ENCODE peak calls at places on chromosomes 1 and 21, in six cellular contexts. One of them, this sample, is unnamed.

GRCh38 chr1:42385283-42385682 is 4.7 kb downstream of the RIMKLA start:
- DNase-seq in Peyer's patch: no peak
- DNase-seq in CD8-positive, alpha-beta T cell: no peak
- DNase-seq in endodermal cell: no peak
- DNase-seq in cardiac muscle cell: peak; percentile 3
- DNase-seq in WTC11: no peak
- DNase-seq in this sample: no peak

GRCh38 chr1:209041936-209042335 is 541.6 kb upstream of the CAMK1G start:
- DNase-seq in Peyer's patch: no peak
- DNase-seq in CD8-positive, alpha-beta T cell: no peak
- DNase-seq in endodermal cell: no peak
- DNase-seq in cardiac muscle cell: peak; percentile 6
- DNase-seq in WTC11: no peak
- DNase-seq in this sample: no peak

GRCh38 chr1:156677616-156678596 is 699 bp upstream of the NES start:
- DNase-seq in Peyer's patch: peak; percentile 31
- DNase-seq in CD8-positive, alpha-beta T cell: no peak
- DNase-seq in endodermal cell: peak; percentile 87
- DNase-seq in cardiac muscle cell: peak; percentile 88
- DNase-seq in WTC11: peak; percentile 77
- DNase-seq in this sample: no peak

GRCh38 chr1:227797612-227798011 is 17.9 kb upstream of the PRSS38 start:
- DNase-seq in Peyer's patch: no peak
- DNase-seq in CD8-positive, alpha-beta T cell: no peak
- DNase-seq in endodermal cell: no peak
- DNase-seq in cardiac muscle cell: no peak
- DNase-seq in WTC11: no peak
- DNase-seq in this sample: no peak

GRCh38 chr1:235063068-235063765 is 65.4 kb downstream of the TOMM20 start:
- DNase-seq in Peyer's patch: no peak
- DNase-seq in CD8-positive, alpha-beta T cell: no peak
- DNase-seq in endodermal cell: no peak
- DNase-seq in cardiac muscle cell: no peak
- DNase-seq in WTC11: no peak
- DNase-seq in this sample: no peak

GRCh38 chr1:86207323-86207722 is 50.8 kb upstream of the COL24A1 start:
- DNase-seq in Peyer's patch: no peak
- DNase-seq in CD8-positive, alpha-beta T cell: no peak
- DNase-seq in endodermal cell: no peak
- DNase-seq in cardiac muscle cell: peak; percentile 92
- DNase-seq in WTC11: no peak
- DNase-seq in this sample: no peak

GRCh38 chr1:235943581-235944114 is 76.9 kb upstream of the LYST start:
- DNase-seq in Peyer's patch: no peak
- DNase-seq in CD8-positive, alpha-beta T cell: no peak
- DNase-seq in endodermal cell: no peak
- DNase-seq in cardiac muscle cell: peak; percentile 88
- DNase-seq in WTC11: no peak
- DNase-seq in this sample: no peak

GRCh38 chr1:199780948-199781347 is 246.6 kb upstream of the NR5A2 start:
- DNase-seq in Peyer's patch: no peak
- DNase-seq in CD8-positive, alpha-beta T cell: no peak
- DNase-seq in endodermal cell: no peak
- DNase-seq in cardiac muscle cell: no peak
- DNase-seq in WTC11: no peak
- DNase-seq in this sample: no peak

GRCh38 chr1:214990619-214991018 is 91.9 kb upstream of the KCNK2 start:
- DNase-seq in Peyer's patch: no peak
- DNase-seq in CD8-positive, alpha-beta T cell: no peak
- DNase-seq in endodermal cell: no peak
- DNase-seq in cardiac muscle cell: peak; percentile 83
- DNase-seq in WTC11: no peak
- DNase-seq in this sample: no peak

GRCh38 chr1:88528792-88529191 is 155.3 kb upstream of the PKN2 start:
- DNase-seq in Peyer's patch: no peak
- DNase-seq in CD8-positive, alpha-beta T cell: no peak
- DNase-seq in endodermal cell: no peak
- DNase-seq in cardiac muscle cell: no peak
- DNase-seq in WTC11: no peak
- DNase-seq in this sample: no peak

GRCh38 chr1:167763525-167764220 is 41.9 kb downstream of the MPZL1 start:
- DNase-seq in Peyer's patch: no peak
- DNase-seq in CD8-positive, alpha-beta T cell: no peak
- DNase-seq in endodermal cell: no peak
- DNase-seq in cardiac muscle cell: peak; percentile 75
- DNase-seq in WTC11: no peak
- DNase-seq in this sample: no peak

GRCh38 chr1:176118985-176119384 is 88.1 kb downstream of the COP1 start:
- DNase-seq in Peyer's patch: no peak
- DNase-seq in CD8-positive, alpha-beta T cell: no peak
- DNase-seq in endodermal cell: no peak
- DNase-seq in cardiac muscle cell: no peak
- DNase-seq in WTC11: no peak
- DNase-seq in this sample: no peak

GRCh38 chr1:109776206-109776835 is 12.6 kb upstream of the EPS8L3 start:
- DNase-seq in Peyer's patch: no peak
- DNase-seq in CD8-positive, alpha-beta T cell: no peak
- DNase-seq in endodermal cell: peak; percentile 39
- DNase-seq in cardiac muscle cell: no peak
- DNase-seq in WTC11: peak; percentile 8
- DNase-seq in this sample: no peak

GRCh38 chr1:36023098-36023769 is 60.7 kb upstream of the TEKT2 start:
- DNase-seq in Peyer's patch: no peak
- DNase-seq in CD8-positive, alpha-beta T cell: no peak
- DNase-seq in endodermal cell: no peak
- DNase-seq in cardiac muscle cell: no peak
- DNase-seq in WTC11: no peak
- DNase-seq in this sample: no peak

GRCh38 chr1:204074274-204075115 is 1.6 kb downstream of the SOX13 start:
- DNase-seq in Peyer's patch: no peak
- DNase-seq in CD8-positive, alpha-beta T cell: no peak
- DNase-seq in endodermal cell: peak; percentile 82
- DNase-seq in cardiac muscle cell: peak; percentile 88
- DNase-seq in WTC11: no peak
- DNase-seq in this sample: no peak

GRCh38 chr1:174239541-174239940 is 80.2 kb downstream of the RABGAP1L start:
- DNase-seq in Peyer's patch: no peak
- DNase-seq in CD8-positive, alpha-beta T cell: no peak
- DNase-seq in endodermal cell: no peak
- DNase-seq in cardiac muscle cell: no peak
- DNase-seq in WTC11: no peak
- DNase-seq in this sample: no peak

GRCh38 chr1:221776495-221777413 is 34.9 kb upstream of the DUSP10 start:
- DNase-seq in Peyer's patch: peak; percentile 54
- DNase-seq in CD8-positive, alpha-beta T cell: no peak
- DNase-seq in endodermal cell: no peak
- DNase-seq in cardiac muscle cell: no peak
- DNase-seq in WTC11: no peak
- DNase-seq in this sample: no peak

GRCh38 chr1:37056201-37056764 is 22.0 kb upstream of the GRIK3 start:
- DNase-seq in Peyer's patch: no peak
- DNase-seq in CD8-positive, alpha-beta T cell: no peak
- DNase-seq in endodermal cell: peak; percentile 67
- DNase-seq in cardiac muscle cell: no peak
- DNase-seq in WTC11: peak; percentile 28
- DNase-seq in this sample: no peak

GRCh38 chr1:42680921-42681683 is 1.1 kb upstream of the YBX1 start:
- DNase-seq in Peyer's patch: no peak
- DNase-seq in CD8-positive, alpha-beta T cell: no peak
- DNase-seq in endodermal cell: peak; percentile 45
- DNase-seq in cardiac muscle cell: peak; percentile 32
- DNase-seq in WTC11: no peak
- DNase-seq in this sample: no peak

GRCh38 chr21:40668535-40669275 is 178.3 kb downstream of the DSCAM start:
- DNase-seq in Peyer's patch: no peak
- DNase-seq in CD8-positive, alpha-beta T cell: no peak
- DNase-seq in endodermal cell: no peak
- DNase-seq in cardiac muscle cell: no peak
- DNase-seq in WTC11: no peak
- DNase-seq in this sample: no peak

GRCh38 chr21:25254491-25255174 is 352.6 kb downstream of the MRPL39 start:
- DNase-seq in Peyer's patch: no peak
- DNase-seq in CD8-positive, alpha-beta T cell: no peak
- DNase-seq in endodermal cell: no peak
- DNase-seq in cardiac muscle cell: no peak
- DNase-seq in WTC11: no peak
- DNase-seq in this sample: no peak

GRCh38 chr1:3742439-3743298 is 9.6 kb upstream of the CCDC27 start:
- DNase-seq in Peyer's patch: no peak
- DNase-seq in CD8-positive, alpha-beta T cell: no peak
- DNase-seq in endodermal cell: no peak
- DNase-seq in cardiac muscle cell: no peak
- DNase-seq in WTC11: no peak
- DNase-seq in this sample: no peak

GRCh38 chr1:156727914-156728598 is at the start of gene METTL25B:
- DNase-seq in Peyer's patch: peak; percentile 79
- DNase-seq in CD8-positive, alpha-beta T cell: no peak
- DNase-seq in endodermal cell: peak; percentile 92
- DNase-seq in cardiac muscle cell: peak; percentile 85
- DNase-seq in WTC11: peak; percentile 81
- DNase-seq in this sample: peak; percentile 82

GRCh38 chr1:211378844-211379243 is 52.2 kb downstream of the TRAF5 start:
- DNase-seq in Peyer's patch: no peak
- DNase-seq in CD8-positive, alpha-beta T cell: no peak
- DNase-seq in endodermal cell: no peak
- DNase-seq in cardiac muscle cell: peak; percentile 15
- DNase-seq in WTC11: no peak
- DNase-seq in this sample: no peak

GRCh38 chr1:117795190-117795589 is 134.2 kb downstream of the GDAP2 start:
- DNase-seq in Peyer's patch: no peak
- DNase-seq in CD8-positive, alpha-beta T cell: no peak
- DNase-seq in endodermal cell: no peak
- DNase-seq in cardiac muscle cell: peak; percentile 70
- DNase-seq in WTC11: no peak
- DNase-seq in this sample: no peak

GRCh38 chr1:24406783-24407182 is 6.8 kb downstream of the STPG1 start:
- DNase-seq in Peyer's patch: no peak
- DNase-seq in CD8-positive, alpha-beta T cell: no peak
- DNase-seq in endodermal cell: no peak
- DNase-seq in cardiac muscle cell: no peak
- DNase-seq in WTC11: no peak
- DNase-seq in this sample: no peak

GRCh38 chr1:53073287-53073686 is 11.3 kb downstream of the PODN start:
- DNase-seq in Peyer's patch: no peak
- DNase-seq in CD8-positive, alpha-beta T cell: no peak
- DNase-seq in endodermal cell: peak; percentile 12
- DNase-seq in cardiac muscle cell: no peak
- DNase-seq in WTC11: no peak
- DNase-seq in this sample: no peak

GRCh38 chr1:174023438-174023837 is 1.3 kb upstream of the RC3H1 start:
- DNase-seq in Peyer's patch: no peak
- DNase-seq in CD8-positive, alpha-beta T cell: no peak
- DNase-seq in endodermal cell: peak; percentile 78
- DNase-seq in cardiac muscle cell: peak; percentile 54
- DNase-seq in WTC11: no peak
- DNase-seq in this sample: no peak

GRCh38 chr1:11407301-11407994 is 71.5 kb upstream of the DISP3 start:
- DNase-seq in Peyer's patch: no peak
- DNase-seq in CD8-positive, alpha-beta T cell: no peak
- DNase-seq in endodermal cell: no peak
- DNase-seq in cardiac muscle cell: no peak
- DNase-seq in WTC11: no peak
- DNase-seq in this sample: no peak

GRCh38 chr21:31537872-31538576 is 121.5 kb upstream of the SOD1 start:
- DNase-seq in Peyer's patch: no peak
- DNase-seq in CD8-positive, alpha-beta T cell: no peak
- DNase-seq in endodermal cell: peak; percentile 80
- DNase-seq in cardiac muscle cell: no peak
- DNase-seq in WTC11: peak; percentile 68
- DNase-seq in this sample: no peak
- TF ChIP-seq CTCF in Peyer's patch: no peak
- TF ChIP-seq CTCF in CD8-positive, alpha-beta T cell: no peak
- TF ChIP-seq CTCF in endodermal cell: peak; percentile 87
- TF ChIP-seq CTCF in cardiac muscle cell: peak; percentile 18
- TF ChIP-seq CTCF in WTC11: peak; percentile 55
- TF ChIP-seq CTCF in this sample: peak; percentile 67

GRCh38 chr1:89974701-89975470 is 20.0 kb upstream of the ZNF326 start:
- DNase-seq in Peyer's patch: no peak
- DNase-seq in CD8-positive, alpha-beta T cell: no peak
- DNase-seq in endodermal cell: no peak
- DNase-seq in cardiac muscle cell: peak; percentile 75
- DNase-seq in WTC11: no peak
- DNase-seq in this sample: no peak
- TF ChIP-seq CTCF in Peyer's patch: no peak
- TF ChIP-seq CTCF in CD8-positive, alpha-beta T cell: no peak
- TF ChIP-seq CTCF in endodermal cell: no peak
- TF ChIP-seq CTCF in cardiac muscle cell: no peak
- TF ChIP-seq CTCF in WTC11: no peak
- TF ChIP-seq CTCF in this sample: no peak

DNA sequence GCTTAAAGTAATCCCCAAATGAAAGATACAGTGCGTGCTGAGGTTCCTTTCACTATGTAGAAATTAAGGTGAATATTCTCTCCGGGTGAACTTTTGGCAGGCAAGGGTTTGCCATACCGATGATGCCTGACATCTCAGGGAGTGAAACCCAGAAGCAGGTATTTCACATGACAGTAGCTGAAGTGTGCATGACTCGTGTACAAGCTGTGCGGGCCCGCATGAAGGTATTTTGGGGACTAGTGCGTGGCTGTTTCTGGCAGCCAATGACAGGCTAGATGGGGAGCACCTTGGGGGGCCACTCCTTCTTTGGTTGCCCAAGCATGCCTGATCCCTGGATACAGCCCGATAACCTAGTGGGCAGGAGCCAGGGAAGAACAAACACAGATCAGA is 569.0 kb downstream of the SMYD3 start:
- DNase-seq in Peyer's patch: no peak
- DNase-seq in CD8-positive, alpha-beta T cell: no peak
- DNase-seq in endodermal cell: no peak
- DNase-seq in cardiac muscle cell: no peak
- DNase-seq in WTC11: no peak
- DNase-seq in this sample: no peak
- TF ChIP-seq CTCF in Peyer's patch: no peak
- TF ChIP-seq CTCF in CD8-positive, alpha-beta T cell: no peak
- TF ChIP-seq CTCF in endodermal cell: no peak
- TF ChIP-seq CTCF in cardiac muscle cell: no peak
- TF ChIP-seq CTCF in WTC11: no peak
- TF ChIP-seq CTCF in this sample: no peak

GRCh38 chr1:1787206-1787605 is 8.9 kb upstream of the NADK start:
- DNase-seq in Peyer's patch: no peak
- DNase-seq in CD8-positive, alpha-beta T cell: no peak
- DNase-seq in endodermal cell: no peak
- DNase-seq in cardiac muscle cell: no peak
- DNase-seq in WTC11: no peak
- DNase-seq in this sample: no peak

GRCh38 chr1:1785666-1786065 is 7.4 kb upstream of the NADK start:
- DNase-seq in Peyer's patch: no peak
- DNase-seq in CD8-positive, alpha-beta T cell: no peak
- DNase-seq in endodermal cell: no peak
- DNase-seq in cardiac muscle cell: no peak
- DNase-seq in WTC11: no peak
- DNase-seq in this sample: no peak

GRCh38 chr1:1788136-1788535 is 9.9 kb upstream of the NADK start:
- DNase-seq in Peyer's patch: no peak
- DNase-seq in CD8-positive, alpha-beta T cell: no peak
- DNase-seq in endodermal cell: no peak
- DNase-seq in cardiac muscle cell: no peak
- DNase-seq in WTC11: no peak
- DNase-seq in this sample: no peak

GRCh38 chr1:1784933-1785332 is 6.7 kb upstream of the NADK start:
- DNase-seq in Peyer's patch: no peak
- DNase-seq in CD8-positive, alpha-beta T cell: no peak
- DNase-seq in endodermal cell: no peak
- DNase-seq in cardiac muscle cell: no peak
- DNase-seq in WTC11: no peak
- DNase-seq in this sample: no peak

GRCh38 chr1:1788646-1789431 is 10.6 kb upstream of the NADK start:
- DNase-seq in Peyer's patch: no peak
- DNase-seq in CD8-positive, alpha-beta T cell: no peak
- DNase-seq in endodermal cell: peak; percentile 84
- DNase-seq in cardiac muscle cell: peak; percentile 56
- DNase-seq in WTC11: peak; percentile 69
- DNase-seq in this sample: no peak
- TF ChIP-seq CTCF in Peyer's patch: peak; percentile 45
- TF ChIP-seq CTCF in CD8-positive, alpha-beta T cell: no peak
- TF ChIP-seq CTCF in endodermal cell: peak; percentile 78
- TF ChIP-seq CTCF in cardiac muscle cell: peak; percentile 44
- TF ChIP-seq CTCF in WTC11: no peak
- TF ChIP-seq CTCF in this sample: peak; percentile 55